ENCODE peak calls at places on chromosomes 16 and 17, in ten cellular contexts. F is naive thymus-derived CD4-positive, alpha-beta T cell; Z is EL; B is Ammon's horn; I is breast epithelium; S is effector memory CD8-positive, alpha-beta T cell; V is lung; P is NCI-H526 treated with DMSO at 0.1 percent for 48 hours; Y is MG63; J is T-helper 9 cell. R is an unnamed sample.

GRCh38 chr17:40014375-40014980 is 762 bp upstream of the CSF3 start:
- DNase-seq in V (no peak), P (no peak), F (no peak), Z (peak), I (no peak), S (no peak), B (no peak), J (no peak), Y (no peak), R (peak)

GRCh38 chr17:38415250-38416194 is 12.7 kb upstream of the ARHGAP23 start:
- DNase-seq in J (no peak), V (peak), F (no peak), I (no peak), Z (peak), S (no peak), Y (peak), P (peak), B (peak), R (no peak)

GRCh38 chr17:61132524-61133025 is 267.1 kb upstream of the TBX2 start:
- DNase-seq in V (no peak), J (no peak), B (no peak), Y (no peak), I (no peak), Z (no peak), F (no peak), P (no peak), S (no peak), R (no peak)

GRCh38 chr17:80395402-80396151 is 19.4 kb upstream of the ENDOV start:
- DNase-seq in Z (no peak), S (no peak), V (no peak), J (no peak), B (no peak), I (no peak), F (no peak), P (peak), Y (no peak), R (no peak)

GRCh38 chr17:74394977-74395376 is 27.7 kb downstream of the GPR142 start:
- DNase-seq in J (no peak), P (no peak), S (no peak), Y (no peak), I (peak), B (no peak), V (no peak), F (no peak), Z (no peak), R (no peak)

GRCh38 chr17:66547170-66547865 is 244.9 kb downstream of the PRKCA start:
- DNase-seq in V (no peak), I (no peak), F (no peak), J (no peak), B (no peak), Y (no peak), P (no peak), Z (peak), S (no peak), R (no peak)

GRCh38 chr17:15398291-15398690 is 56.9 kb upstream of the TEKT3 start:
- DNase-seq in V (no peak), J (no peak), F (no peak), P (no peak), Y (peak), B (peak), Z (peak), I (no peak), S (no peak), R (peak)

GRCh38 chr17:45848868-45849535 is 4.3 kb downstream of the SPPL2C start:
- DNase-seq in Y (peak), P (no peak), Z (no peak), F (no peak), B (peak), V (no peak), S (no peak), I (no peak), J (no peak), R (no peak)

GRCh38 chr16:2785101-2785991 is 2.0 kb downstream of the PRSS33 start:
- DNase-seq in J (no peak), F (no peak), P (no peak), I (peak), B (no peak), V (no peak), S (no peak), Y (no peak), Z (no peak), R (no peak)

GRCh38 chr17:65556014-65556909 is 5.2 kb downstream of the AXIN2 start:
- DNase-seq in Y (peak), F (peak), I (peak), J (peak), V (peak), Z (peak), S (peak), P (no peak), B (peak), R (peak)

GRCh38 chr17:2054262-2054739 is 602 bp upstream of the HIC1 start:
- DNase-seq in Y (no peak), F (peak), I (no peak), B (no peak), S (peak), Z (peak), J (peak), V (no peak), P (no peak), R (peak)

GRCh38 chr16:64416232-64417010 is 705.4 kb downstream of the CDH11 start:
- DNase-seq in B (peak), F (no peak), Y (no peak), P (no peak), S (no peak), I (no peak), J (no peak), Z (peak), V (no peak), R (peak)

GRCh38 chr16:84907575-84907974 is 87.8 kb downstream of the CRISPLD2 start:
- DNase-seq in P (no peak), J (no peak), I (no peak), B (peak), V (no peak), Y (no peak), Z (no peak), S (no peak), F (no peak), R (no peak)

GRCh38 chr17:43703630-43704029 is 41.9 kb upstream of the MEOX1 start:
- DNase-seq in Y (no peak), I (no peak), Z (no peak), P (no peak), F (no peak), J (no peak), S (no peak), B (no peak), V (no peak), R (no peak)

GRCh38 chr17:34641368-34641767 is 62.0 kb downstream of the TMEM132E start:
- DNase-seq in F (no peak), S (no peak), Z (no peak), J (no peak), B (no peak), I (no peak), P (no peak), V (no peak), Y (no peak), R (no peak)

GRCh38 chr17:66829883-66830282 is 5.0 kb upstream of the CACNG5 start:
- DNase-seq in B (no peak), F (no peak), J (no peak), V (no peak), I (no peak), Y (no peak), P (no peak), Z (no peak), S (no peak), R (no peak)

GRCh38 chr16:4298761-4299522 is 16.9 kb upstream of the GLIS2 start:
- DNase-seq in Z (peak), B (no peak), F (no peak), S (no peak), V (peak), I (peak), J (no peak), Y (peak), P (no peak), R (peak)

GRCh38 chr17:45376171-45376564 is 56.5 kb downstream of the ARHGAP27 start:
- DNase-seq in S (no peak), I (no peak), F (no peak), Y (no peak), Z (no peak), V (no peak), B (no peak), J (no peak), P (no peak), R (no peak)

GRCh38 chr16:71722801-71723536 is 1.5 kb downstream of the PHLPP2 start:
- DNase-seq in S (peak), V (peak), I (peak), J (peak), B (peak), F (peak), Y (peak), P (peak), Z (peak), R (peak)

GRCh38 chr17:41420134-41420533 is 4.3 kb downstream of the KRT37 start:
- DNase-seq in Z (peak), J (no peak), V (no peak), F (no peak), I (no peak), Y (peak), B (no peak), S (no peak), P (no peak), R (no peak)

R was measured in endothelial cell of umbilical vein.